ENCODE peak calls at places on chromosomes 12 and 14, in ten cellular contexts. O is stimulated activated CD4-positive, alpha-beta T cell treated with anti-CD3 and anti-CD28 coated beads, Interleukin-15, amount 100 ng/mL, for 24 hours; A is PC-9; J is NCI-H1105; Q is brain microvascular endothelial cell; F is upper lobe of left lung; E is RPMI7951; N is GM13977; W is aorta; H is OCI-LY7. R is an unnamed sample.

GRCh38 chr14:101010835-101011234 is 107.3 kb upstream of the RTL1 start:
- DNase-seq in O (no peak), A (no peak), J (peak), Q (no peak), F (no peak), E (no peak), N (peak), W (no peak), H (no peak), R (no peak)

GRCh38 chr14:79601579-79601978 is 609.7 kb downstream of the DIO2 start:
- DNase-seq in O (no peak), A (no peak), J (no peak), Q (no peak), F (no peak), E (no peak), N (no peak), W (no peak), H (no peak), R (no peak)

GRCh38 chr12:122402264-122402663 is 20.2 kb downstream of the CLIP1 start:
- DNase-seq in O (no peak), A (no peak), J (no peak), Q (no peak), F (no peak), E (no peak), N (no peak), W (no peak), H (no peak), R (no peak)

GRCh38 chr12:25960926-25961325 is 2.4 kb downstream of the RASSF8 start:
- DNase-seq in O (no peak), A (no peak), J (no peak), Q (no peak), F (no peak), E (no peak), N (no peak), W (no peak), H (no peak), R (no peak)

GRCh38 chr12:81627336-81628189 is 131.6 kb downstream of the PPFIA2 start:
- DNase-seq in O (no peak), A (peak), J (peak), Q (peak), F (no peak), E (peak), N (peak), W (no peak), H (peak), R (no peak)

GRCh38 chr12:86118161-86118560 is 138.0 kb downstream of the MGAT4C start:
- DNase-seq in O (no peak), A (no peak), J (no peak), Q (no peak), F (no peak), E (peak), N (no peak), W (no peak), H (no peak), R (no peak)

GRCh38 chr12:20946732-20947131 is 136.2 kb downstream of the SLCO1B3 start:
- DNase-seq in O (peak), A (no peak), J (no peak), Q (peak), F (no peak), E (peak), N (peak), W (no peak), H (peak), R (no peak)

GRCh38 chr14:101717663-101718490 is 43.6 kb upstream of the PPP2R5C start:
- DNase-seq in O (no peak), A (no peak), J (no peak), Q (no peak), F (no peak), E (no peak), N (no peak), W (no peak), H (no peak), R (peak)

GRCh38 chr14:79483472-79483871 is 727.8 kb downstream of the DIO2 start:
- DNase-seq in O (no peak), A (no peak), J (no peak), Q (peak), F (no peak), E (peak), N (no peak), W (no peak), H (no peak), R (no peak)

GRCh38 chr12:2739832-2740641 is 54.7 kb upstream of the FKBP4 start:
- DNase-seq in O (no peak), A (peak), J (peak), Q (peak), F (peak), E (peak), N (no peak), W (no peak), H (peak), R (no peak)

GRCh38 chr12:96578526-96579125 is 89.2 kb downstream of the CFAP54 start:
- DNase-seq in O (no peak), A (no peak), J (peak), Q (no peak), F (no peak), E (peak), N (peak), W (no peak), H (peak), R (no peak)

GRCh38 chr12:85779768-85780167 is 56.4 kb downstream of the RASSF9 start:
- DNase-seq in O (no peak), A (no peak), J (peak), Q (no peak), F (no peak), E (no peak), N (no peak), W (no peak), H (no peak), R (no peak)